ENCODE peak calls at places on chromosomes 11 and 22, in seven cellular contexts. W is IMR-90, S is sigmoid colon, L is RWPE2, F is SJSA1, N is hepatocyte, T is vagina. B is an unnamed sample.

GRCh38 chr22:49969751-49970527 is 9.4 kb downstream of the PIM3 start:
- DNase-seq in W (no peak), S (peak; percentile 69), L (no peak), F (no peak), N (peak; percentile 15), T (no peak), B (no peak)

GRCh38 chr22:39675907-39676306 is 105.4 kb downstream of the CACNA1I start:
- DNase-seq in W (no peak), S (no peak), L (no peak), F (no peak), N (no peak), T (no peak), B (no peak)

GRCh38 chr11:108670381-108670930 is 5.6 kb downstream of the DDX10 start:
- DNase-seq in W (no peak), S (no peak), L (no peak), F (no peak), N (no peak), T (no peak), B (no peak)

GRCh38 chr11:120625565-120625964 is 114.0 kb downstream of the GRIK4 start:
- DNase-seq in W (no peak), S (no peak), L (no peak), F (no peak), N (no peak), T (no peak), B (no peak)

GRCh38 chr11:12785901-12786300 is 111.7 kb downstream of the TEAD1 start:
- DNase-seq in W (no peak), S (no peak), L (no peak), F (no peak), N (no peak), T (no peak), B (no peak)

GRCh38 chr22:29269731-29270474 is 1.8 kb downstream of the EWSR1 start:
- DNase-seq in W (peak; percentile 12), S (no peak), L (no peak), F (peak; percentile 45), N (no peak), T (no peak), B (no peak)

GRCh38 chr11:1231396-1232327 is 8.8 kb downstream of the MUC5B start:
- DNase-seq in W (no peak), S (peak; percentile 55), L (peak; percentile 52), F (no peak), N (no peak), T (no peak), B (no peak)

GRCh38 chr11:34997872-34998548 is 81.6 kb downstream of the PDHX start:
- DNase-seq in W (peak; percentile 58), S (no peak), L (no peak), F (peak; percentile 33), N (no peak), T (no peak), B (no peak)

GRCh38 chr11:8097926-8098325 is 16.9 kb downstream of the TUB start:
- DNase-seq in W (no peak), S (peak; percentile 56), L (no peak), F (no peak), N (no peak), T (peak; percentile 67), B (no peak)

GRCh38 chr22:43000441-43001175 is 14.3 kb downstream of the PACSIN2 start:
- DNase-seq in W (peak; percentile 74), S (peak; percentile 53), L (no peak), F (no peak), N (no peak), T (no peak), B (no peak)

GRCh38 chr11:31509017-31509411 is 408 bp downstream of the IMMP1L start:
- DNase-seq in W (no peak), S (no peak), L (no peak), F (no peak), N (peak; percentile 13), T (no peak), B (no peak)

GRCh38 chr11:131504199-131504949 is 134.0 kb downstream of the NTM start:
- DNase-seq in W (no peak), S (no peak), L (no peak), F (no peak), N (peak; percentile 20), T (no peak), B (no peak)

GRCh38 chr22:47400701-47401591 is 638.5 kb downstream of the TBC1D22A start:
- DNase-seq in W (no peak), S (no peak), L (no peak), F (no peak), N (no peak), T (no peak), B (no peak)

GRCh38 chr11:131195801-131196517 is 174.5 kb upstream of the NTM start:
- DNase-seq in W (peak; percentile 25), S (peak; percentile 87), L (no peak), F (no peak), N (peak; percentile 51), T (no peak), B (no peak)

GRCh38 chr11:107769189-107769588 is 57.3 kb upstream of the SLN start:
- DNase-seq in W (peak; percentile 70), S (no peak), L (no peak), F (peak; percentile 47), N (no peak), T (no peak), B (peak; percentile 6)

GRCh38 chr11:844693-845644 is 2.3 kb downstream of the TSPAN4 start:
- DNase-seq in W (peak; percentile 87), S (peak; percentile 99), L (peak; percentile 89), F (peak; percentile 78), N (peak; percentile 90), T (no peak), B (no peak)

GRCh38 chr11:103202048-103202651 is 92.9 kb downstream of the DYNC2H1 start:
- DNase-seq in W (peak; percentile 63), S (no peak), L (no peak), F (peak; percentile 5), N (peak; percentile 43), T (no peak), B (no peak)

GRCh38 chr11:112655386-112655785 is 305.8 kb upstream of the NCAM1 start:
- DNase-seq in W (peak; percentile 2), S (peak; percentile 84), L (no peak), F (no peak), N (peak; percentile 44), T (no peak), B (no peak)

GRCh38 chr22:19448739-19449421 is 1.4 kb upstream of the C22orf39 start:
- DNase-seq in W (no peak), S (no peak), L (no peak), F (no peak), N (no peak), T (no peak), B (no peak)

GRCh38 chr22:35835998-35836691 is 118.5 kb downstream of the APOL5 start:
- DNase-seq in W (peak; percentile 86), S (peak; percentile 76), L (peak; percentile 62), F (peak; percentile 87), N (peak; percentile 80), T (no peak), B (peak; percentile 29)

DNA sequence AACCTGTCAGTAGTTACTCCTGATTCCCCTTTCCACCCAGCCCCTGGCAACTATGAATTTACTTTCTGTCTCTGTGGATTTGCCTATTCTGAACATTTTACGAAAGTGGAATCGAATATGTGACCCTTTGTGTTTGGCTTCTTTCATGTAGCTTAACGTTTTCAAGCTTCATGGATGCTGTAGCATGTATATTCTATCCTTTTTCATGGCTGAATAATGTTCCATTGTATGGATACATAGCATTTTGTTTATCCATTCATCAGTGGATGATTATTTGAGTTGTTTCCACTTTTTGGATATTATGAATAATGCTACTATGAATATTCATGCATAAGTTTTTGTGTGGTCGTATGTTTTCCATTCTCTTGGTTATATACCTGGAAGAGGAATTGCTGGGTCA is 9.2 kb upstream of the GLB1L2 start:
- DNase-seq in W (no peak), S (no peak), L (no peak), F (no peak), N (no peak), T (no peak), B (no peak)
- H3K27ac ChIP-seq in W (no peak overlapping the region), S (no peak overlapping the region), L (no peak overlapping the region), F (no peak overlapping the region), N (no peak overlapping the region), T (no peak overlapping the region), B (no peak overlapping the region)

DNA sequence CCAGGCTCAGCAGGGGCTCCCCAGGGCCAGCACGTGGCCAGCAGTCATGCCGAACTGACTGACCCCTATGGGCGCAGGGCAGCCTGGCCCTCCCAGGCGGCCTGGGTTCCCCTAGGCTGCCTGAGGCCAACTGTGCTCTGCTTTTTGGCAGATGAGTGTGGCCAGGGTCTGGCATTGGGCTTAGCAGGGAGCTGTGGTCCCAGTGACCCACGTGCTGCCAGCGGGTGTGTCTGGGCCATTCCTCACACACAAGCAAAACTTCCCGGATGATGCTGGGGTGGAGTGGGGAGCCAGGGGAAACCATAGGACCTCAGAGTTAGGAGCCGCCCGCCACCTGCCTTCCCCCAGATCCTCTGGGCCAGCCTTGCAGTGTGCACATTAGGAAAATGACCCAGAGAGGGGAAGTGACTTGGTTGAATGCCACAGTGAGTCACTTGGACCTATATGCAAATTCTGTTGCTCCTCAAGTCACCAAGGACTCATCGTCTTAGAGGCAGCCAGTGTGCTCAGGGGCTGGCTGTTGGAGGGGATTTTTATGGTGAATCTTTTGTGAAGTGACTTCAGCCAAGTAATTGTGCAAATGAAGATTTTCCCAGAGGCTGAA is 6.6 kb downstream of the ADORA2A start:
- DNase-seq in W (peak; percentile 73), S (peak; percentile 65), L (no peak), F (no peak), N (no peak), T (no peak), B (no peak)
- H3K27ac ChIP-seq in W (no peak overlapping the region), S (peak overlapping the region; percentile 34), L (no peak overlapping the region), F (peak overlapping the region; percentile 9), N (no peak overlapping the region), T (no peak overlapping the region), B (no peak overlapping the region)

DNA sequence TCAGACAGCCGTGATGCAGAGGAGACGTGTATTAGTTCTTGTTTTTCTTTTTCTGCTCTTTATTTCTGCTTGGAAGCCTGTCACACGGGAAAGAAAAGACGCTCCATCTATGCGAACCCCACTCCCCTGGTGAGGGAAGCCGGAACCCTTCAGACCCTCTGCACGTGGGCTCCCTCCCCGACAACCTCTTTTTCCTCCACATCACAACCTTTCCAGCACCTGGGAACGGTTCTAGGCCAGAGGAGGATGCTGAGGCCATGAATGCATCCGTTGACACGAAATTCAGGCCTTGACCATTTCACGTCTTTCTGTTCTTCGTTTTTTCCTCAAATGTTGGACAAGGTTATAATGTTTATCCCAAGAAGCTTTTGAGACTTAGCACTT is 85.3 kb upstream of the WNT7B start:
- DNase-seq in W (no peak), S (no peak), L (no peak), F (no peak), N (no peak), T (no peak), B (no peak)
- H3K27ac ChIP-seq in W (no peak overlapping the region), S (peak overlapping the region; percentile 100), L (peak overlapping the region; percentile 99), F (no peak overlapping the region), N (no peak overlapping the region), T (peak overlapping the region; percentile 100), B (peak overlapping the region; percentile 99)

DNA sequence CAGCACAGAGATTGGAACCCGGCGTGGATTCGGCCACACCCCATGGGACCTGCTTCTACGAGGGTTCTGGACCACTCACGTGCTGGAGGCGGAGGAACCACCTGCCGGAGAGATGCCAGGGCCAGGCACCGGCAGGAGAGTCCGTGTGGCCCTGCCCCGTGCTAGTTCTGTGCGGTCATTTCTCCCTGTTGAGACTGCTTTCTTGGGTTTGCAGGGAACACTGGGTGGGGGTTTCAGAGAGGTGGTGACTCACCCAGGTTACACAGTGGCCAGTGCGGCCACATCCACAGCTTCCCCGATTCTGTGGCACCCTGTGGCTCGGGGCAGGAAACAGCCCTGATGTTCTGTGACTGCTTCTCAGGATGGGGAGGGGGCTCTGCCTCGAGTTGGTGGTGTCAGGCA is 3.6 kb upstream of the PHLDA2 start:
- DNase-seq in W (peak; percentile 46), S (peak; percentile 60), L (peak; percentile 67), F (peak; percentile 73), N (no peak), T (no peak), B (no peak)
- H3K27ac ChIP-seq in W (no peak overlapping the region), S (no peak overlapping the region), L (peak overlapping the region; percentile 93), F (peak overlapping the region; percentile 70), N (no peak overlapping the region), T (peak overlapping the region; percentile 29), B (peak overlapping the region; percentile 98)

B was measured in epithelial cell of prostate.